ENCODE peak calls at places on chromosomes 5 and 9, in six cellular contexts. One of them, this sample, is unnamed.

GRCh38 chr5:40958811-40959210 is 49.5 kb downstream of the C7 start:
- DNase-seq in neural progenitor cell: no peak
- DNase-seq in HCT116: no peak
- DNase-seq in PC-9: no peak
- DNase-seq in hepatocyte: no peak
- DNase-seq in astrocyte: no peak
- DNase-seq in this sample: no peak

GRCh38 chr5:150301170-150301505 is 1.6 kb downstream of the ARSI start:
- DNase-seq in PC-9: no peak
- DNase-seq in neural progenitor cell: peak; percentile 24
- DNase-seq in HCT116: no peak
- DNase-seq in hepatocyte: peak; percentile 48
- DNase-seq in astrocyte: peak; percentile 39
- DNase-seq in this sample: no peak

GRCh38 chr5:54701179-54701578 is 183.6 kb downstream of the SNX18 start:
- DNase-seq in hepatocyte: peak; percentile 58
- DNase-seq in neural progenitor cell: no peak
- DNase-seq in HCT116: peak; percentile 26
- DNase-seq in PC-9: peak; percentile 79
- DNase-seq in astrocyte: peak; percentile 100
- DNase-seq in this sample: no peak

GRCh38 chr9:33346564-33346963 is 55.8 kb downstream of the AQP7 start:
- DNase-seq in HCT116: no peak
- DNase-seq in PC-9: no peak
- DNase-seq in neural progenitor cell: no peak
- DNase-seq in hepatocyte: no peak
- DNase-seq in astrocyte: no peak
- DNase-seq in this sample: no peak

GRCh38 chr9:13279284-13280162 is at the start of gene MPDZ:
- DNase-seq in astrocyte: peak; percentile 59
- DNase-seq in PC-9: peak; percentile 60
- DNase-seq in hepatocyte: peak; percentile 89
- DNase-seq in neural progenitor cell: peak; percentile 89
- DNase-seq in HCT116: no peak
- DNase-seq in this sample: no peak

GRCh38 chr5:112034614-112035013 is 277.6 kb upstream of the NREP start:
- DNase-seq in neural progenitor cell: no peak
- DNase-seq in PC-9: no peak
- DNase-seq in hepatocyte: no peak
- DNase-seq in HCT116: no peak
- DNase-seq in astrocyte: no peak
- DNase-seq in this sample: no peak

GRCh38 chr5:74556631-74557595 is 83.6 kb downstream of the ENC1 start:
- DNase-seq in HCT116: no peak
- DNase-seq in astrocyte: no peak
- DNase-seq in neural progenitor cell: no peak
- DNase-seq in PC-9: no peak
- DNase-seq in hepatocyte: no peak
- DNase-seq in this sample: no peak

GRCh38 chr5:168109441-168109840 is 182.0 kb upstream of the WWC1 start:
- DNase-seq in HCT116: no peak
- DNase-seq in astrocyte: peak; percentile 55
- DNase-seq in PC-9: no peak
- DNase-seq in hepatocyte: no peak
- DNase-seq in neural progenitor cell: no peak
- DNase-seq in this sample: no peak

GRCh38 chr5:73215891-73216610 is 43.1 kb downstream of the TMEM174 start:
- DNase-seq in PC-9: peak; percentile 85
- DNase-seq in neural progenitor cell: peak; percentile 91
- DNase-seq in hepatocyte: peak; percentile 91
- DNase-seq in astrocyte: peak; percentile 70
- DNase-seq in HCT116: peak; percentile 72
- DNase-seq in this sample: peak; percentile 53
- TF ChIP-seq EZH2 in PC-9: no peak
- TF ChIP-seq EZH2 in neural progenitor cell: peak; percentile 65
- TF ChIP-seq EZH2 in hepatocyte: peak; percentile 38
- TF ChIP-seq EZH2 in astrocyte: no peak
- TF ChIP-seq EZH2 in HCT116: no peak
- TF ChIP-seq EZH2 in this sample: no peak

DNA sequence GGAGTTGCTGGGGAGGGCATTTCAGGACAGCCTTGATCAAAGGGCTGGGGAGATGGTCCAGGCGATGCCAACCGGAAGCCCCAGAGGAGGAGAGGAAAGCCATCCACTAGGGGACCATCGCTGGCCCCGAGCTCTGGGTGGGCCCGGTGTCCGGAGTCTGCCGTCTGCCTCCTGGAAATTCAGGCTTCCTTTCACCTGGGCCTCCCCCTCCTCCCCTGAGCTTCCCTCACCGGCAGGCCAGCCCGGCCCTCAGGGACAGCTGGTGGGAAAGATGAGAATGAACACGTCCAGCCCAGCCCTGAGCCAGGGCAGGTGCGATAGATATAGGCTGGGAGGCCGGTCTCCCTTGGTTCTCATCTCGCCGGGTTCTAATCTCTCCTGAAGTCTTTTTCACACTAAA is 17.2 kb downstream of the IRX4 start:
- DNase-seq in HCT116: no peak
- DNase-seq in neural progenitor cell: no peak
- DNase-seq in hepatocyte: no peak
- DNase-seq in PC-9: no peak
- DNase-seq in astrocyte: no peak
- DNase-seq in this sample: no peak
- TF ChIP-seq EZH2 in HCT116: no peak
- TF ChIP-seq EZH2 in neural progenitor cell: no peak
- TF ChIP-seq EZH2 in hepatocyte: no peak
- TF ChIP-seq EZH2 in PC-9: no peak
- TF ChIP-seq EZH2 in astrocyte: no peak
- TF ChIP-seq EZH2 in this sample: no peak

GRCh38 chr5:88666761-88667186 is 216.2 kb downstream of the MEF2C start:
- DNase-seq in neural progenitor cell: peak; percentile 49
- DNase-seq in PC-9: no peak
- DNase-seq in HCT116: no peak
- DNase-seq in astrocyte: peak; percentile 81
- DNase-seq in hepatocyte: no peak
- DNase-seq in this sample: peak; percentile 63
- TF ChIP-seq EZH2 in neural progenitor cell: peak; percentile 2
- TF ChIP-seq EZH2 in PC-9: no peak
- TF ChIP-seq EZH2 in HCT116: no peak
- TF ChIP-seq EZH2 in astrocyte: no peak
- TF ChIP-seq EZH2 in hepatocyte: peak; percentile 53
- TF ChIP-seq EZH2 in this sample: no peak

GRCh38 chr5:133344266-133344665 is 268.1 kb downstream of the FSTL4 start:
- DNase-seq in HCT116: no peak
- DNase-seq in astrocyte: no peak
- DNase-seq in neural progenitor cell: no peak
- DNase-seq in PC-9: no peak
- DNase-seq in hepatocyte: no peak
- DNase-seq in this sample: no peak
- TF ChIP-seq EZH2 in HCT116: no peak
- TF ChIP-seq EZH2 in astrocyte: no peak
- TF ChIP-seq EZH2 in neural progenitor cell: no peak
- TF ChIP-seq EZH2 in PC-9: no peak
- TF ChIP-seq EZH2 in hepatocyte: no peak
- TF ChIP-seq EZH2 in this sample: no peak

DNA sequence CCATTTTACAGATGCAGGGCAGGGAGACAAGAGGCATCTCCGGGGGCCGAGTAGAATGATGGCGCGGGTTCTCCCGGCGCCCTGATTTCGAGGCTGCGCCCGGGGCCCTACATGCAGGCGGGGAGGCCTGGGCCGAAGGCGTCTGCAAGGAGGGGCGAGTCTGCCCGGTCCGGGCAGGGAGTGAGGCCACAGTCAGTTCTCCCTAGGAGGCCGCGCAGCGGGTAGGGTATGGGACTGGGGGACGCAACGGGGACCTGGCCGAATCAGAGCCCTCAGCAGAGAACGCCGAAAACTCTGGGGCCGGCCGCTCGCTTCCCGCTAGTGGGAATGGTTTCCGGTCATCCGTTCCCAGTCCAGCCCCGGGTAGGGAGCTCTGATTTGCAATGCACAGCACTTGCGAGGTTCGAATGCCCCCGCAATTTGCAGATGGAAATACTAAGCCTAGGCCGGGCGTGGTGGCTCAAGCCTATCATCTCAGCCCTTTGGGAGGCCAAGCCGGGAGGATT is 6.4 kb downstream of the TLX3 start:
- DNase-seq in PC-9: no peak
- DNase-seq in hepatocyte: no peak
- DNase-seq in astrocyte: no peak
- DNase-seq in HCT116: no peak
- DNase-seq in neural progenitor cell: peak; percentile 45
- DNase-seq in this sample: no peak
- TF ChIP-seq EZH2 in PC-9: no peak
- TF ChIP-seq EZH2 in hepatocyte: peak; percentile 13
- TF ChIP-seq EZH2 in astrocyte: peak; percentile 47
- TF ChIP-seq EZH2 in HCT116: no peak
- TF ChIP-seq EZH2 in neural progenitor cell: peak; percentile 48
- TF ChIP-seq EZH2 in this sample: no peak

GRCh38 chr5:108141676-108142075 is 240.2 kb downstream of the FBXL17 start:
- DNase-seq in hepatocyte: no peak
- DNase-seq in PC-9: no peak
- DNase-seq in neural progenitor cell: no peak
- DNase-seq in HCT116: no peak
- DNase-seq in astrocyte: peak; percentile 47
- DNase-seq in this sample: no peak
- TF ChIP-seq EZH2 in hepatocyte: no peak
- TF ChIP-seq EZH2 in PC-9: no peak
- TF ChIP-seq EZH2 in neural progenitor cell: no peak
- TF ChIP-seq EZH2 in HCT116: no peak
- TF ChIP-seq EZH2 in astrocyte: no peak
- TF ChIP-seq EZH2 in this sample: no peak

DNA sequence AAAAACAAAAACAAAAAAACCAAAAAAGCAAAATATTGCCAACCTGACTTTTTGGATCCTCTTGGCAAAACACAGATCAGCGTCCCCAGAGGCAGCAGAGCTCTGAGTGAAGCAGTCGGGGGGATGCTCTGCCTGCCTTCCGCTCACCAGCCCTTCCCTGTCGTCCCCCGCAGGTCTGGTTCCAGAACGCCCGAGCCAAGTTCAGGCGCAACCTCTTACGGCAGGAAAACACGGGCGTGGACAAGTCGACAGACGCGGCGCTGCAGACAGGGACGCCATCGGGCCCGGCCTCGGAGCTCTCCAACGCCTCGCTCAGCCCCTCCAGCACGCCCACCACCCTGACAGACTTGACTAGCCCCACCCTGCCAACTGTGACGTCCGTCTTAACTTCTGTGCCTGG is 20.7 kb downstream of the LHX2 start:
- DNase-seq in hepatocyte: no peak
- DNase-seq in neural progenitor cell: peak; percentile 47
- DNase-seq in PC-9: no peak
- DNase-seq in astrocyte: no peak
- DNase-seq in HCT116: no peak
- DNase-seq in this sample: no peak
- TF ChIP-seq EZH2 in hepatocyte: peak; percentile 65
- TF ChIP-seq EZH2 in neural progenitor cell: no peak
- TF ChIP-seq EZH2 in PC-9: no peak
- TF ChIP-seq EZH2 in astrocyte: peak; percentile 48
- TF ChIP-seq EZH2 in HCT116: no peak
- TF ChIP-seq EZH2 in this sample: no peak

This sample was measured in MM.1S.